ENCODE peak calls at places on chromosome 22, in four cellular contexts. One of them, this sample, is unnamed.

GRCh38 chr22:29231971-29232959 is 26.6 kb downstream of the EMID1 start:
- DNase-seq in choroid plexus epithelial cell: peak
- DNase-seq in nephron progenitor cell: no peak
- DNase-seq in heart right ventricle: peak
- DNase-seq in this sample: no peak

GRCh38 chr22:16803255-16803917 is 21.8 kb downstream of the XKR3 start:
- DNase-seq in nephron progenitor cell: no peak
- DNase-seq in heart right ventricle: no peak
- DNase-seq in choroid plexus epithelial cell: no peak
- DNase-seq in this sample: no peak

GRCh38 chr22:45757068-45757467 is 85.4 kb downstream of the ATXN10 start:
- DNase-seq in nephron progenitor cell: peak
- DNase-seq in heart right ventricle: no peak
- DNase-seq in choroid plexus epithelial cell: no peak
- DNase-seq in this sample: no peak

GRCh38 chr22:35024364-35024692 is 41.6 kb upstream of the ISX start:
- DNase-seq in nephron progenitor cell: no peak
- DNase-seq in heart right ventricle: no peak
- DNase-seq in choroid plexus epithelial cell: no peak
- DNase-seq in this sample: no peak

GRCh38 chr22:43144949-43145348 is 1.8 kb upstream of the MCAT start:
- DNase-seq in heart right ventricle: no peak
- DNase-seq in choroid plexus epithelial cell: no peak
- DNase-seq in nephron progenitor cell: no peak
- DNase-seq in this sample: no peak

GRCh38 chr22:46245515-46245914 is 4.6 kb downstream of the CDPF1 start:
- DNase-seq in choroid plexus epithelial cell: no peak
- DNase-seq in heart right ventricle: peak
- DNase-seq in nephron progenitor cell: no peak
- DNase-seq in this sample: no peak

GRCh38 chr22:26707581-26707980 is 50.2 kb downstream of the MIAT start:
- DNase-seq in choroid plexus epithelial cell: no peak
- DNase-seq in nephron progenitor cell: no peak
- DNase-seq in heart right ventricle: no peak
- DNase-seq in this sample: no peak

GRCh38 chr22:42986115-42986514 is 28.8 kb downstream of the PACSIN2 start:
- DNase-seq in heart right ventricle: no peak
- DNase-seq in choroid plexus epithelial cell: no peak
- DNase-seq in nephron progenitor cell: no peak
- DNase-seq in this sample: no peak

GRCh38 chr22:46061124-46061410 is 84.1 kb upstream of the WNT7B start:
- DNase-seq in heart right ventricle: no peak
- DNase-seq in nephron progenitor cell: no peak
- DNase-seq in choroid plexus epithelial cell: no peak
- DNase-seq in this sample: no peak

GRCh38 chr22:27913162-27913741 is 5.8 kb downstream of the PITPNB start:
- DNase-seq in choroid plexus epithelial cell: peak
- DNase-seq in heart right ventricle: no peak
- DNase-seq in nephron progenitor cell: no peak
- DNase-seq in this sample: no peak

GRCh38 chr22:27949421-27949820 is 30.4 kb upstream of the PITPNB start:
- DNase-seq in choroid plexus epithelial cell: no peak
- DNase-seq in heart right ventricle: no peak
- DNase-seq in nephron progenitor cell: no peak
- DNase-seq in this sample: no peak

GRCh38 chr22:30252411-30253204 is 6.0 kb upstream of the LIF start:
- DNase-seq in choroid plexus epithelial cell: no peak
- DNase-seq in nephron progenitor cell: no peak
- DNase-seq in heart right ventricle: no peak
- DNase-seq in this sample: no peak

DNA sequence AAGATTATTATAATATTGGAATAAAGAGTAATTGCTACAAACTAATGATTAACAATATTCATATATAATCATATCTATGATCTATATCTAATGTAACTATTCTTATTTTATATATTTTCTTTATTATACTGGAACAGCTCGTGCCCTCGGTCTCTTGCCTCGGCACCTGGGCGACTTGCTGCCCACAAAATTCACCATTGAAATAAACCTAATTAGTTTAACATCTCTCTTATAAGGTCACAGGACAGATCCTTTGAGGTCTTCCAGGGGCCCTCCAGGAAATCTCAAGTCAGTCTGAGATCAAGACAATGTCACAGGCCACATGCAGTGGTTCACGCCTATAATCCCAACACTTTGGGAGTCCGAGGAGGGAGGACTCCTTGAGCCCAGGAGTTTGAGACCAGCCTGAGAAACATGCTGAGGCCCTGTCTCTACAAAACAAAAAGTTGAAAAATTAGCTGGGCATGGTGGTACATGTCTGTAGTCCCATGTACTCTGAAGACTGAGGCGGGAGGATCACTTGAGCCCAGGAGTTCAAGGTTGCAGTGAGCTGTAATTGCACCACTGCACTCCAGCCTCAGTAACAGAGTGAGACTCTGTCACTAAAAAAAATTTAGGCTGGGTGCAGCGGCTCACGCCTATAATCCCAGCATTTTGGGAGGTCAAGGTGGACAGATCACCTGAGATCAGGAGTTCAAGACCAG is 6.6 kb upstream of the TXNRD2 start:
- DNase-seq in nephron progenitor cell: no peak
- DNase-seq in choroid plexus epithelial cell: no peak
- DNase-seq in heart right ventricle: no peak
- DNase-seq in this sample: no peak
- TF ChIP-seq CTCF in nephron progenitor cell: peak
- TF ChIP-seq CTCF in choroid plexus epithelial cell: no peak
- TF ChIP-seq CTCF in heart right ventricle: no peak
- TF ChIP-seq CTCF in this sample: no peak

GRCh38 chr22:38751422-38752346 is 4.1 kb downstream of the SUN2 start:
- DNase-seq in heart right ventricle: peak
- DNase-seq in nephron progenitor cell: no peak
- DNase-seq in choroid plexus epithelial cell: no peak
- DNase-seq in this sample: peak
- TF ChIP-seq CTCF in heart right ventricle: no peak
- TF ChIP-seq CTCF in nephron progenitor cell: no peak
- TF ChIP-seq CTCF in choroid plexus epithelial cell: no peak
- TF ChIP-seq CTCF in this sample: no peak

DNA sequence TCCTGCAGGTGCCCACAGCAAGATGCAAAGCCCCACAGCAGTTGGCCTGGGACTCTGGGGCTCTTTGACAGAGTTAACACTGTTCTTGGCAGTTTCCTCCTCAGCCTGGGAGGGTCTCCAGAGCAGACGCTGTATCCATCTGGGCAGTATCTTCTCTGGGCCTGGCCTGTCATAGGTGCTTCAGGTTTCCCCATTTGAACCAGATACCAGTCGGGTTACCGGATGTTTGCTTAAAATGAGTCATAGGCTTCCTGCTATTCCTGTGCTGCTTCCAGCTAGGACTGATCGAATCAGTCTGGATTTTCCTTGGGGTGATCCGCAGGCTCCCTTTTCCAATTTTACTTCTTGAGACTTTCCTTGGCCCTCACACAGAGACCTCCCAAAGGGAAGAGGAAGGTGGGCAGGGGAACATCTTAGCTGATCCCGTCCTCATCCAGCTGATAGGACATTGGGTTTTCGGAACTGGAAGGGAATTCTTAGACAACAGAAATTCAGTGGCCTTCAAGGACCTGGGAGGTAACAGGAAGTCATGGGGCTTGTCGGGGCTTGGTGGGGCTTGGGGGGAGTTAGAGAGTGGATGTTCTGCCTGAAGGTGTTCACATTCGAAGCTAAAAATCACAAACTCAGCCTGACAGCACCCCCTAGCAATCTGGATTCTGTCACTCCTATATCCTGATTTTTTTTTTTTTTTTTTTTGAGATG is 2.4 kb upstream of the RANGAP1 start:
- DNase-seq in heart right ventricle: no peak
- DNase-seq in nephron progenitor cell: no peak
- DNase-seq in choroid plexus epithelial cell: peak
- DNase-seq in this sample: no peak
- TF ChIP-seq CTCF in heart right ventricle: no peak
- TF ChIP-seq CTCF in nephron progenitor cell: no peak
- TF ChIP-seq CTCF in choroid plexus epithelial cell: no peak
- TF ChIP-seq CTCF in this sample: no peak

DNA sequence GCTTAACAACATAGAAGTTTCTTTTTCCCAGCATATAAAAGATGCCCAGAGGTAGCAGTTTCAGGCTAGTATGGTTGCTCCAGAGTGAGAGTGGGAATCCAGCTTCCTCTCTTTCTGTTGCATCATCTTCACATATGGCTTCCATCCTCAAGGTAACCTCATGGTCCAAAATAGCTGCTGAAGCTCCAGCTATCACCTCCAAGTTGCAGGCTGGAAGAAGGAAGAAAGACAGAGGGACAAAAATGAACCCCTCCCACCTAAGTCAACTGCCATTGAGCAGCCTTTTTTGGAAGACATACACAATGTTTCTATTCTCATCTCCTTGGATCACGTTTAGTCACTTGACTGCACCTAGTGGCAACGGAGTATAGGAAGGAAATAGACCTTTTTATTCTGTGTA is 5.3 kb downstream of the CSF2RB start:
- DNase-seq in choroid plexus epithelial cell: no peak
- DNase-seq in nephron progenitor cell: no peak
- DNase-seq in heart right ventricle: no peak
- DNase-seq in this sample: no peak
- TF ChIP-seq CTCF in choroid plexus epithelial cell: no peak
- TF ChIP-seq CTCF in nephron progenitor cell: no peak
- TF ChIP-seq CTCF in heart right ventricle: no peak
- TF ChIP-seq CTCF in this sample: no peak

DNA sequence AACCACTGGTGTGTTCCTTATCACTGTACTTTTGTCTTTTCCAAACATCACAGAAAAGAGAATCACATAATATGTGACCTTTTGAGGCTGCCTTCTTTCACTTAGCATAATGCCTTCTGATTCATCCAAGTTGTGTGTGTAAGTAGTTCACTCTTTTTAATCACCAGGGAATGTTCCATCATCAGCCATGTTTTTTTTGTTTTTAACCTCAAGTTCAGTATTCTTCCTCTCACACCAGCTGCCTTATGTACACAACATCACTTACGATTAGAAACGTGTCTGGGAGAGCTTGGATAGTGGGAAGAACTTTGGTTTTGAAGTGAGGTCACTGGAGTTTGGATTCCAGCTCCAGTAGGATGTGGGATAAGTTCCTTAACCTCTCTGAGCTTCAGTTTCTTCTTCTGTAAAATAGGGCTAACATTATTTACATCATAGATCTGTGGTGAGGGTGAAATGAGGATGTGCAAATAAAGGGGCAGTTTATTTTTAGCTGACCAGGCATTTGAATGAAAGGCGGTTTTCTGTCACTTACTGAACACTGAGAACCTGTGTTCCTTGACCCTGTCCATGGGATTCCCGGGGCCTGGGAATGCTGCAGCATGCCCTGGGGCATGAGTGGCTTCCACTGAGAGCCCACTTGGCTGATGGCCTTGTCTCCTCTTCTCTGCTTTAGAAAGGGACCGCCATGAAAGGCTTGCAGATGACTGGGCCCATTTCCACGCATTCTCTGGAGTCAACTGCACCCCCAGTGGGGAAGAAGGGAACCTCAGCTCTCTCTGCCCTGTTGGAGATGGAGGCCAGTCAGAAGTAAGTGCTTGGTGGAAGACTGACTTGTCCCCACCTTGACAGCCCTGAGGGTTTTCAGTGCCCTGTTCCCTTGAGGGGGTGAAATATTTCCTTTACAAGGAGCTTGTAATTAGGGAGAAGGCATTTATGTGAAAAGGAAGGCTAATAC is 92.6 kb downstream of the DEPDC5 start:
- DNase-seq in choroid plexus epithelial cell: peak
- DNase-seq in heart right ventricle: no peak
- DNase-seq in nephron progenitor cell: no peak
- DNase-seq in this sample: peak
- TF ChIP-seq CTCF in choroid plexus epithelial cell: peak
- TF ChIP-seq CTCF in heart right ventricle: no peak
- TF ChIP-seq CTCF in nephron progenitor cell: no peak
- TF ChIP-seq CTCF in this sample: peak

GRCh38 chr22:17953147-17953546 is 71.2 kb downstream of the MICAL3 start:
- DNase-seq in nephron progenitor cell: no peak
- DNase-seq in choroid plexus epithelial cell: no peak
- DNase-seq in heart right ventricle: no peak
- DNase-seq in this sample: no peak
- TF ChIP-seq CTCF in nephron progenitor cell: no peak
- TF ChIP-seq CTCF in choroid plexus epithelial cell: no peak
- TF ChIP-seq CTCF in heart right ventricle: no peak
- TF ChIP-seq CTCF in this sample: no peak

GRCh38 chr22:24138649-24139420 is 42.5 kb upstream of the SUSD2 start:
- DNase-seq in nephron progenitor cell: no peak
- DNase-seq in choroid plexus epithelial cell: no peak
- DNase-seq in heart right ventricle: no peak
- DNase-seq in this sample: no peak

GRCh38 chr22:24129980-24130379 is 51.3 kb upstream of the SUSD2 start:
- DNase-seq in nephron progenitor cell: no peak
- DNase-seq in heart right ventricle: no peak
- DNase-seq in choroid plexus epithelial cell: no peak
- DNase-seq in this sample: no peak

GRCh38 chr22:24133187-24133965 is 47.9 kb upstream of the SUSD2 start:
- DNase-seq in heart right ventricle: no peak
- DNase-seq in nephron progenitor cell: no peak
- DNase-seq in choroid plexus epithelial cell: peak
- DNase-seq in this sample: no peak

GRCh38 chr22:24137595-24137994 is 43.7 kb upstream of the SUSD2 start:
- DNase-seq in heart right ventricle: no peak
- DNase-seq in choroid plexus epithelial cell: peak
- DNase-seq in nephron progenitor cell: no peak
- DNase-seq in this sample: no peak

DNA sequence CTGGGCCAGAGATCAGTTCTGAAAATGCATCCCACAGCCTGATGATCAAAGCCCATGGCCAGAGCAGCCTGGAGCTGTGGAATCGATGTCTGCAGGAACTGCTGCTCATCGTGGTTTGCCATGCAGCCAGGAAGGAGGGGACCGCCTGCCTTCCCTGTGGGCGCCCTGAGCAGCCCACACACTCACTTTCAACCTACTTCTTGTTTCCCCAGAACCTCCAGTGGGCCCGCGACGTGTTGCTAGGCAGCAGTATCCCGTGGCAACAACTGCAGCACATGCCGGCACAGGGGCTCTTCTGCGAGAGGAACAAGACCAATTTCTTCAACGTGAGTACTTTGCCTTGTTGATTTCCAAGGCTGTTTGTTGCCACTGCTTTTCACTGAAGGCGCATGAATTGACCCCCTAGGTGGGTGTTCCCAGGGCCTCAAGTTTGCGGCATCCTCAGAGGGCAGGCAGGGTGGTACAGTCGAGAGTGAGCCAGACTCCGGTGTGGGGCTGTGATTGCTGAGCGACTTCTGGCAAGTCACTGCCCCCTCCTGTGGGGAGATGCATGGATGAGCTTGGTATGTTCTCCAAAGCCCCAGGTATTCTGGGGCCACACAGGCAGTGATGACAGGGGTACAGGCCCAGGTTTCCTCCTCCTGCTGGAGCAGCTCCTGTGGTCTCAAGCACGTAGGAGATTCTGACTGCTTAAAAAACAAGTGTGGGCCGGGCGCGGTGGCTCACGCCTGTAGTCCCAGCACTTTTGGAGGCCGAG is 47.0 kb upstream of the SUSD2 start:
- DNase-seq in nephron progenitor cell: peak
- DNase-seq in heart right ventricle: no peak
- DNase-seq in choroid plexus epithelial cell: peak
- DNase-seq in this sample: no peak
- TF ChIP-seq CTCF in nephron progenitor cell: no peak
- TF ChIP-seq CTCF in heart right ventricle: no peak
- TF ChIP-seq CTCF in choroid plexus epithelial cell: no peak
- TF ChIP-seq CTCF in this sample: no peak